ENCODE peak calls at places on chromosome 16, in nine cellular contexts. G is frontal cortex; X is activated CD4-positive, alpha-beta T cell treated with anti-CD3 and anti-CD28 coated beads for 36 hours; J is AML-193; W is activated naive CD4-positive, alpha-beta T cell; K is HS-5; F is NAMALWA; M is NCI-H446 treated with DMSO at 0.1 percent for 48 hours; L is lung microvascular endothelial cell. T is an unnamed sample.

GRCh38 chr16:57735755-57736418 is at the start of gene KATNB1:
- DNase-seq in G (no peak), J (no peak), M (no peak), L (peak), X (peak), W (no peak), K (no peak), F (no peak), T (no peak)

GRCh38 chr16:14301150-14302030 is 230.3 kb downstream of the MRTFB start:
- DNase-seq in X (peak), K (no peak), J (no peak), W (no peak), G (no peak), F (peak), L (peak), M (no peak), T (no peak)

GRCh38 chr16:66365588-66365987 is 903 bp upstream of the CDH5 start:
- DNase-seq in W (no peak), F (no peak), L (no peak), J (no peak), M (peak), X (no peak), G (no peak), K (no peak), T (no peak)

GRCh38 chr16:28504707-28505404 is 1.8 kb downstream of the IL27 start:
- DNase-seq in W (no peak), L (no peak), M (peak), X (no peak), G (no peak), F (no peak), J (no peak), K (no peak), T (no peak)

GRCh38 chr16:13883881-13884280 is 36.1 kb upstream of the ERCC4 start:
- DNase-seq in M (no peak), K (no peak), W (no peak), X (no peak), G (no peak), F (no peak), L (no peak), J (no peak), T (no peak)

GRCh38 chr16:28218109-28218508 is 6.3 kb upstream of the XPO6 start:
- DNase-seq in K (no peak), J (peak), G (no peak), M (peak), X (peak), F (peak), W (no peak), L (peak), T (peak)

GRCh38 chr16:88074041-88074440 is 122.8 kb downstream of the BANP start:
- DNase-seq in G (no peak), W (no peak), J (no peak), L (no peak), M (no peak), K (no peak), F (no peak), X (no peak), T (no peak)

GRCh38 chr16:72877374-72878028 is 170.4 kb downstream of the ZFHX3 start:
- DNase-seq in L (peak), W (no peak), X (no peak), M (no peak), G (peak), K (peak), J (no peak), F (no peak), T (no peak)

GRCh38 chr16:81928975-81929374 is 82.3 kb downstream of the SDR42E1 start:
- DNase-seq in K (no peak), L (no peak), W (no peak), M (no peak), G (no peak), F (no peak), J (no peak), X (peak), T (no peak)

GRCh38 chr16:28098171-28098958 is 34.9 kb upstream of the GSG1L start:
- DNase-seq in G (no peak), W (no peak), L (no peak), J (no peak), K (no peak), X (no peak), F (no peak), M (no peak), T (no peak)

GRCh38 chr16:87528690-87529579 is 36.1 kb upstream of the ZCCHC14 start:
- DNase-seq in G (no peak), J (no peak), X (no peak), F (no peak), W (no peak), L (no peak), K (no peak), M (no peak), T (no peak)

GRCh38 chr16:56363781-56364565 is 61.4 kb downstream of the AMFR start:
- DNase-seq in J (no peak), L (no peak), K (no peak), W (no peak), F (no peak), X (no peak), M (no peak), G (no peak), T (no peak)

GRCh38 chr16:14095883-14096551 is 24.9 kb downstream of the MRTFB start:
- DNase-seq in K (no peak), M (no peak), X (no peak), J (no peak), G (no peak), F (no peak), W (no peak), L (no peak), T (no peak)

GRCh38 chr16:12639044-12639443 is 164.6 kb downstream of the CPPED1 start:
- DNase-seq in J (no peak), M (no peak), K (peak), G (no peak), X (no peak), W (no peak), L (no peak), F (peak), T (no peak)

GRCh38 chr16:50279142-50279865 is 13.0 kb downstream of the ADCY7 start:
- DNase-seq in X (no peak), L (peak), J (peak), F (no peak), K (no peak), G (no peak), M (no peak), W (no peak), T (no peak)

GRCh38 chr16:79656537-79657115 is 56.1 kb upstream of the MAF start:
- DNase-seq in J (no peak), F (no peak), G (no peak), L (no peak), M (no peak), W (no peak), X (no peak), K (no peak), T (no peak)

GRCh38 chr16:27237229-27238015 is 31.1 kb downstream of the NSMCE1 start:
- DNase-seq in J (peak), X (peak), K (no peak), G (no peak), W (peak), F (peak), M (no peak), L (peak), T (peak)

GRCh38 chr16:82694239-82694874 is 67.6 kb downstream of the CDH13 start:
- DNase-seq in G (no peak), X (no peak), K (peak), F (no peak), W (no peak), L (no peak), J (no peak), M (no peak), T (no peak)

GRCh38 chr16:89004209-89004831 is 27.3 kb upstream of the CBFA2T3 start:
- DNase-seq in X (peak), L (peak), K (no peak), W (no peak), J (no peak), M (no peak), G (no peak), F (peak), T (no peak)

GRCh38 chr16:85719605-85720318 is 31.0 kb upstream of the GINS2 start:
- DNase-seq in L (no peak), G (no peak), W (no peak), X (no peak), J (no peak), M (no peak), K (no peak), F (no peak), T (no peak)

GRCh38 chr16:4477966-4478365 is 1.8 kb downstream of the HMOX2 start:
- DNase-seq in J (peak), W (no peak), F (peak), K (no peak), X (peak), M (no peak), L (peak), G (no peak), T (no peak)

GRCh38 chr16:22184615-22184968 is 21.5 kb upstream of the EEF2K start:
- DNase-seq in X (no peak), G (no peak), J (no peak), W (no peak), L (no peak), K (no peak), F (no peak), M (no peak), T (no peak)

GRCh38 chr16:87914326-87914725 is 22.0 kb downstream of the CA5A start:
- DNase-seq in M (no peak), G (no peak), X (no peak), K (no peak), F (no peak), L (no peak), W (no peak), J (no peak), T (no peak)

GRCh38 chr16:86082400-86083030 is 183.6 kb downstream of the IRF8 start:
- DNase-seq in J (no peak), W (no peak), F (no peak), M (no peak), G (no peak), X (no peak), K (no peak), L (no peak), T (peak)

GRCh38 chr16:12611006-12611477 is 192.6 kb downstream of the CPPED1 start:
- DNase-seq in G (no peak), K (no peak), W (no peak), L (no peak), M (no peak), J (no peak), F (no peak), X (no peak), T (no peak)